ENCODE peak calls at places on chromosomes 6 and 20, in seven cellular contexts. M is DMS79; O is hypothalamus; N is GM12865; J is right cardiac atrium; R is H9; V is stimulated activated CD4-positive, alpha-beta T cell treated with anti-CD3 and anti-CD28 coated beads, Interleukin-1b, Interleukin-23, amount 100 ng/mL, for 1 hour. E is an unnamed sample.

GRCh38 chr20:63253438-63254236 is 626 bp downstream of the NKAIN4 start:
- DNase-seq in M (peak; percentile 29), O (peak; percentile 76), N (no peak), J (no peak), R (peak; percentile 79), V (no peak), E (no peak)

GRCh38 chr20:36074983-36075382 is 79.6 kb upstream of the EPB41L1 start:
- DNase-seq in M (no peak), O (no peak), N (no peak), J (no peak), R (no peak), V (no peak), E (no peak)

GRCh38 chr20:63641146-63641791 is 12.0 kb downstream of the STMN3 start:
- DNase-seq in M (no peak), O (no peak), N (peak; percentile 74), J (peak; percentile 84), R (no peak), V (no peak), E (peak; percentile 62)

GRCh38 chr6:20438462-20439070 is 36.9 kb downstream of the E2F3 start:
- DNase-seq in M (no peak), O (no peak), N (no peak), J (no peak), R (no peak), V (no peak), E (no peak)

GRCh38 chr20:940926-941325 is 24.8 kb upstream of the ANGPT4 start:
- DNase-seq in M (no peak), O (no peak), N (no peak), J (peak; percentile 32), R (no peak), V (no peak), E (no peak)

GRCh38 chr6:105587349-105588115 is 184.7 kb upstream of the PREP start:
- DNase-seq in M (no peak), O (no peak), N (no peak), J (peak; percentile 38), R (no peak), V (no peak), E (no peak)

GRCh38 chr20:3716195-3716834 is 3.9 kb upstream of the SIGLEC1 start:
- DNase-seq in M (no peak), O (no peak), N (peak; percentile 71), J (no peak), R (peak; percentile 79), V (no peak), E (peak; percentile 54)

GRCh38 chr6:26025047-26025893 is 62.0 kb upstream of the HFE start:
- DNase-seq in M (no peak), O (no peak), N (no peak), J (peak; percentile 44), R (no peak), V (no peak), E (peak; percentile 37)

GRCh38 chr6:122459240-122459639 is 12.4 kb downstream of the SERINC1 start:
- DNase-seq in M (no peak), O (no peak), N (no peak), J (no peak), R (no peak), V (no peak), E (no peak)

GRCh38 chr6:25387483-25387882 is 108.3 kb downstream of the CARMIL1 start:
- DNase-seq in M (no peak), O (no peak), N (peak; percentile 38), J (no peak), R (no peak), V (no peak), E (no peak)

GRCh38 chr6:108484016-108484415 is 76.7 kb upstream of the FOXO3 start:
- DNase-seq in M (no peak), O (no peak), N (no peak), J (no peak), R (no peak), V (no peak), E (no peak)

GRCh38 chr6:23354004-23354403 is 772.0 kb upstream of the NRSN1 start:
- DNase-seq in M (no peak), O (no peak), N (no peak), J (no peak), R (no peak), V (no peak), E (no peak)

GRCh38 chr20:57476073-57476526 is 48.8 kb downstream of the CTCFL start:
- DNase-seq in M (no peak), O (no peak), N (peak; percentile 80), J (no peak), R (no peak), V (no peak), E (no peak)

GRCh38 chr6:91534614-91535013 is 947.7 kb upstream of the MAP3K7 start:
- DNase-seq in M (no peak), O (no peak), N (no peak), J (no peak), R (no peak), V (no peak), E (no peak)

GRCh38 chr6:16959789-16960188 is 142.1 kb upstream of the STMND1 start:
- DNase-seq in M (no peak), O (no peak), N (no peak), J (no peak), R (no peak), V (no peak), E (no peak)

GRCh38 chr6:151391471-151392428 is at the start of gene ZBTB2:
- DNase-seq in M (peak; percentile 69), O (peak; percentile 71), N (peak; percentile 80), J (peak; percentile 90), R (peak; percentile 80), V (peak; percentile 32), E (peak; percentile 81)

GRCh38 chr6:158033751-158034702 is 52.4 kb downstream of the SYNJ2 start:
- DNase-seq in M (no peak), O (no peak), N (no peak), J (no peak), R (no peak), V (no peak), E (peak; percentile 21)

GRCh38 chr6:112268011-112268410 is 13.6 kb upstream of the LAMA4 start:
- DNase-seq in M (no peak), O (no peak), N (no peak), J (no peak), R (no peak), V (no peak), E (no peak)

GRCh38 chr6:163170294-163170883 is 244.1 kb upstream of the QKI start:
- DNase-seq in M (no peak), O (no peak), N (peak; percentile 35), J (no peak), R (peak; percentile 59), V (no peak), E (no peak)

GRCh38 chr6:27188206-27188884 is 59.2 kb upstream of the PRSS16 start:
- DNase-seq in M (peak; percentile 6), O (peak; percentile 21), N (peak; percentile 82), J (peak; percentile 72), R (peak; percentile 72), V (no peak), E (peak; percentile 58)

GRCh38 chr6:142945446-142946180 is 637 bp upstream of the HIVEP2 start:
- DNase-seq in M (peak; percentile 77), O (no peak), N (peak; percentile 70), J (peak; percentile 86), R (no peak), V (peak; percentile 37), E (peak; percentile 66)

GRCh38 chr6:31617010-31617409 is 2.0 kb downstream of the AIF1 start:
- DNase-seq in M (no peak), O (no peak), N (peak; percentile 49), J (no peak), R (no peak), V (no peak), E (no peak)

GRCh38 chr20:11352041-11352440 is 565.7 kb upstream of the BTBD3 start:
- DNase-seq in M (peak; percentile 92), O (no peak), N (no peak), J (no peak), R (no peak), V (no peak), E (no peak)

GRCh38 chr6:42075159-42075838 is 25.0 kb downstream of the TAF8 start:
- DNase-seq in M (peak; percentile 90), O (peak; percentile 33), N (peak; percentile 55), J (peak; percentile 90), R (peak; percentile 71), V (peak; percentile 49), E (peak; percentile 86)

GRCh38 chr20:30912006-30912660 is 345.3 kb upstream of the DEFB115 start:
- DNase-seq in M (no peak), O (no peak), N (no peak), J (no peak), R (peak; percentile 76), V (no peak), E (no peak)

GRCh38 chr6:165231581-165232276 is 77.7 kb downstream of the C6orf118 start:
- DNase-seq in M (no peak), O (peak; percentile 18), N (peak; percentile 27), J (no peak), R (no peak), V (no peak), E (no peak)

GRCh38 chr6:28653876-28654275 is 128.2 kb downstream of the GPX5 start:
- DNase-seq in M (no peak), O (no peak), N (no peak), J (no peak), R (no peak), V (no peak), E (no peak)

GRCh38 chr6:26141378-26141901 is 54.2 kb downstream of the HFE start:
- DNase-seq in M (no peak), O (peak; percentile 40), N (no peak), J (no peak), R (no peak), V (no peak), E (no peak)

GRCh38 chr6:22466665-22467064 is 102.7 kb upstream of the HDGFL1 start:
- DNase-seq in M (no peak), O (no peak), N (no peak), J (no peak), R (no peak), V (no peak), E (no peak)

GRCh38 chr6:120826253-120826652 is 508.0 kb downstream of the TBC1D32 start:
- DNase-seq in M (no peak), O (no peak), N (peak; percentile 14), J (no peak), R (peak; percentile 43), V (no peak), E (no peak)

GRCh38 chr20:11965602-11966001 is 47.9 kb downstream of the BTBD3 start:
- DNase-seq in M (no peak), O (no peak), N (no peak), J (no peak), R (no peak), V (no peak), E (no peak)

GRCh38 chr6:12228447-12229146 is 61.6 kb upstream of the EDN1 start:
- DNase-seq in M (no peak), O (no peak), N (no peak), J (no peak), R (no peak), V (no peak), E (no peak)

GRCh38 chr6:37565267-37566208 is 65.8 kb upstream of the CCDC167 start:
- DNase-seq in M (peak; percentile 60), O (peak; percentile 69), N (peak; percentile 53), J (peak; percentile 65), R (peak; percentile 90), V (no peak), E (no peak)

GRCh38 chr6:100078509-100078908 is 84.5 kb upstream of the MCHR2 start:
- DNase-seq in M (no peak), O (no peak), N (peak; percentile 5), J (no peak), R (peak; percentile 65), V (no peak), E (no peak)

GRCh38 chr6:25660512-25660911 is 8.5 kb downstream of the SCGN start:
- DNase-seq in M (no peak), O (no peak), N (no peak), J (no peak), R (no peak), V (no peak), E (no peak)

GRCh38 chr20:35363190-35363589 is 48.6 kb downstream of the UQCC1 start:
- DNase-seq in M (peak; percentile 32), O (no peak), N (no peak), J (no peak), R (no peak), V (no peak), E (no peak)

GRCh38 chr6:116405147-116405546 is 34.4 kb downstream of the DSE start:
- DNase-seq in M (no peak), O (no peak), N (peak; percentile 92), J (no peak), R (no peak), V (no peak), E (peak; percentile 28)

GRCh38 chr6:36349240-36349639 is 12.6 kb upstream of the BNIP5 start:
- DNase-seq in M (peak; percentile 85), O (no peak), N (no peak), J (no peak), R (no peak), V (no peak), E (no peak)